ENCODE peak calls at places on chromosomes 11 and 22, in four cellular contexts. D is GM23248, Y is heart left ventricle, Z is colonic mucosa. Q is an unnamed sample. For H3K27me3, the result is how much of the 10 kb centered on the place peaks cover.

GRCh38 chr11:112279901-112280267 is 19.2 kb upstream of the PLET1 start:
- DNase-seq in D (peak), Y (peak), Z (peak), Q (no peak)

GRCh38 chr11:119567667-119568582 is 145.0 kb upstream of the THY1 start:
- DNase-seq in D (peak), Y (no peak), Z (no peak), Q (peak)

GRCh38 chr11:119169272-119169719 is 771 bp downstream of the NLRX1 start:
- DNase-seq in D (peak), Y (peak), Z (peak), Q (peak)

GRCh38 chr11:100638648-100639047 is 48.4 kb upstream of the ARHGAP42 start:
- DNase-seq in D (no peak), Y (no peak), Z (no peak), Q (no peak)

GRCh38 chr11:1305558-1306056 is 3.8 kb downstream of the TOLLIP start:
- DNase-seq in D (no peak), Y (no peak), Z (no peak), Q (no peak)

GRCh38 chr11:61682093-61682732 is 2.0 kb downstream of the DAGLA start:
- DNase-seq in D (no peak), Y (peak), Z (peak), Q (no peak)

GRCh38 chr11:73320786-73321325 is 12.8 kb downstream of the ARHGEF17 start:
- DNase-seq in D (peak), Y (no peak), Z (no peak), Q (no peak)

GRCh38 chr11:27401760-27402316 is 38.8 kb upstream of the CCDC34 start:
- DNase-seq in D (no peak), Y (no peak), Z (peak), Q (no peak)

GRCh38 chr11:69317401-69318092 is 23.6 kb downstream of the MYEOV start:
- DNase-seq in D (peak), Y (no peak), Z (no peak), Q (peak)

GRCh38 chr11:123083623-123084029 is 21.7 kb upstream of the HSPA8 start:
- DNase-seq in D (peak), Y (peak), Z (peak), Q (peak)

GRCh38 chr11:83827940-83828554 is 541.9 kb upstream of the CCDC90B start:
- DNase-seq in D (peak), Y (no peak), Z (no peak), Q (peak)

GRCh38 chr22:22423681-22424080 is 84.9 kb downstream of the ZNF280B start:
- DNase-seq in D (no peak), Y (no peak), Z (no peak), Q (no peak)

DNA sequence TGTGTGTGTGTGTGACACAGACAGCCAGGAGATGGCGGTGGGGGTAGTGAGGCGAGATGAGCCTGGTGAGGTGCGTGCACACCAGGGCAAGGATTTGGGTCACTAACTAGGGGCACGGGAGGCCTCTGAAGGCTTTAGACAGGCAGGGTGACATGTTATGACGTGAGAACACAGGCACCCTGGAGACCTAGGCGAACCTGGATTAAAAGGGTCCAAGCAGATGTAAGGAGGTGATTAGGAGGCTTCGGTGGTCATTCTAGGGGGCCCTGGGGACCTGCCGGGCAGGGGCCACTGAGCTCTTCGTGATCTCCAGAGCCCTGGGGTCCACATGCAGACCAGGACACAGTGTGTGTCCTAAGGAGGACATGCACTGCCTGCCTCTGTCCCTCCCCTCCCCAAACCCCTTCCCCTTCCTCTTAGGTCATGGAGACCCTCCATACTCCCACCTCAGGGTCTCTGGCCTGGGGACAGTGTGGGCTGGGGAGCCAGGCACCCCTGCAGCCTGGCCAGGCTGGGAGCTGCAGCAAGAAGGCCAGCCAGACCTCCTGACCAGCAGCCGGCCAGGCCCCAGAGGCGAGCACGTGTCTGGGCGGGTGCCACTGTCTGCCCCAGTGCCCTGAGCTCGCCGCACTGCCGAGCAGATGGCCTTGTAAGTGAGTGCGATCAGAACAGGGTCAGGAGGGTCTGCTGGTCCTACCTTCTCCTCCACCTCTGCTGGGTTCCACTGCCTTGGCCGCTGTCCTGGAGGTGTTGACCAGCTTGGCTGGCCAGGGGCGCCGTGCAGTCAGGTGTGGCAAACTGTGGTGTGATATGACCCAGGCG is 32.1 kb downstream of the IFT27 start:
- DNase-seq in D (no peak), Y (no peak), Z (no peak), Q (no peak)
- H3K27me3 ChIP-seq in D (under half), Y (under half), Z (under half), Q (under half)

GRCh38 chr11:76990628-76991027 is 43.6 kb upstream of the B3GNT6 start:
- DNase-seq in D (no peak), Y (no peak), Z (no peak), Q (no peak)

GRCh38 chr11:76984741-76985140 is 49.5 kb upstream of the B3GNT6 start:
- DNase-seq in D (no peak), Y (no peak), Z (no peak), Q (no peak)

GRCh38 chr11:76987203-76987602 is 47.0 kb upstream of the B3GNT6 start:
- DNase-seq in D (no peak), Y (no peak), Z (no peak), Q (no peak)
- H3K27me3 ChIP-seq in D (under half), Y (under half), Z (under half), Q (under half)

GRCh38 chr11:32433249-32434115 is 1.9 kb downstream of the WT1 start:
- DNase-seq in D (no peak), Y (no peak), Z (no peak), Q (no peak)

GRCh38 chr11:32432565-32433248 is 2.6 kb downstream of the WT1 start:
- DNase-seq in D (no peak), Y (no peak), Z (no peak), Q (no peak)

GRCh38 chr11:32435152-32435480 is 223 bp downstream of the WT1 start:
- DNase-seq in D (no peak), Y (no peak), Z (no peak), Q (no peak)

GRCh38 chr11:32434387-32435151 is 770 bp downstream of the WT1 start:
- DNase-seq in D (no peak), Y (peak), Z (no peak), Q (no peak)

DNA sequence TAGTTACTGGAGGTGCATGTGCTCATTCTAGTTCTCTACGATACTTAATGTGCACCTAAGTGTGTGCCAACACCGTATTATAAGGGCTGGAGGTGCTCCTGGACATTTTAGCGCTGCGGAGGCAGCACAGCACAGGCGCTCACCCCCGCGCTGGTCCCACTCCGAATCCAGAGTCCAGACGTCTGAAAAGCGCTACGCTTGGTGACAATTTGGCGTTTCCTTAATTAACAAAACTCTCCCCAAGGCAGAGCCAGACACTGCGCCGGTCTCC is 1.3 kb downstream of the WT1 start:
- DNase-seq in D (no peak), Y (no peak), Z (no peak), Q (no peak)
- H3K27me3 ChIP-seq in D (half or more), Y (under half), Z (half or more), Q (half or more)

DNA sequence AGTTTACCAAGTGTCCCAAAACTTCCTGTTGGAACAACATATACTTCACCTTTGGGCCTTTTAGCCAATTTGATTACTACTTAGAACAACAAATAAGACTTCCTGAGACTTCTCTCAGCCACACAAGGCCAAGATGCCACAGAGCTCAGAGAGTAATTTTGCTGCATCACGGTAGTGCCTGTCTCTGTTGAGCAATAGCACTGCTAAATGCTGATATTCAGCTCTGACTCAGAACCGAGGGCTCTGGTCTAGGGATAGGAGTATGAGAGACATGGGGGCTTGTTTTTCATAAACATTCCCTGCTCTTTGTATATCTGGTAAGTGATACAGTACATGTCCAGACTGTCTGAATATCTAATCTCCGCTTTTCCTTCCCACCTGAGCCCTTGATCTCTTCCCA is 260.4 kb upstream of the ARHGAP20 start:
- DNase-seq in D (peak), Y (no peak), Z (no peak), Q (peak)
- H3K27me3 ChIP-seq in D (under half), Y (under half), Z (under half), Q (under half)

DNA sequence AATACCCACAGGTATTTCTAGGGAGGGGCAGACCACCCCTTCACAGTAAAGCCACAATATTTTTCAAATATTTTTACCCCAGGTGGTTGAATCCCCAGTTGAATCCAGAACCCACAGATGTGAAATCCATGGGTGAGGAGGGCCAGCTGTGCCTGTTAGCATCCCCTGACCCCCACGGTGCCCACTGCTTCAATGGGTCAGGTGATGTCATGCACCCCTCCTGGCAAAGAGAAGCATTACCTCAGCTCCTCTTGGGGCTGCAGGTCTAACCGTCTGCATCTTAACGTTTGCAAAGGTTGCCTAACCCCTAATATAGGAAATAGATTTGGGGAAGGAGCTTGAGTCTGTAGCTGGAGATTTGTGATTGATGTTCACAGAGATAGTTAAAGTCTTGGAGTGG is 24.7 kb upstream of the IL17RA start:
- DNase-seq in D (no peak), Y (no peak), Z (no peak), Q (no peak)
- H3K27me3 ChIP-seq in D (under half), Y (under half), Z (under half), Q (under half)

GRCh38 chr22:44589831-44590230 is 91.8 kb upstream of the RTL6 start:
- DNase-seq in D (no peak), Y (no peak), Z (no peak), Q (no peak)
- H3K27me3 ChIP-seq in D (under half), Y (under half), Z (under half), Q (under half)

GRCh38 chr22:27300661-27301285 is 500.8 kb downstream of the MN1 start:
- DNase-seq in D (no peak), Y (no peak), Z (no peak), Q (no peak)

GRCh38 chr22:27299181-27300085 is 502.1 kb downstream of the MN1 start:
- DNase-seq in D (peak), Y (no peak), Z (no peak), Q (peak)

GRCh38 chr22:27296091-27296675 is 505.4 kb downstream of the MN1 start:
- DNase-seq in D (no peak), Y (no peak), Z (no peak), Q (no peak)

GRCh38 chr22:27297125-27297524 is 504.4 kb downstream of the MN1 start:
- DNase-seq in D (no peak), Y (no peak), Z (no peak), Q (no peak)

DNA sequence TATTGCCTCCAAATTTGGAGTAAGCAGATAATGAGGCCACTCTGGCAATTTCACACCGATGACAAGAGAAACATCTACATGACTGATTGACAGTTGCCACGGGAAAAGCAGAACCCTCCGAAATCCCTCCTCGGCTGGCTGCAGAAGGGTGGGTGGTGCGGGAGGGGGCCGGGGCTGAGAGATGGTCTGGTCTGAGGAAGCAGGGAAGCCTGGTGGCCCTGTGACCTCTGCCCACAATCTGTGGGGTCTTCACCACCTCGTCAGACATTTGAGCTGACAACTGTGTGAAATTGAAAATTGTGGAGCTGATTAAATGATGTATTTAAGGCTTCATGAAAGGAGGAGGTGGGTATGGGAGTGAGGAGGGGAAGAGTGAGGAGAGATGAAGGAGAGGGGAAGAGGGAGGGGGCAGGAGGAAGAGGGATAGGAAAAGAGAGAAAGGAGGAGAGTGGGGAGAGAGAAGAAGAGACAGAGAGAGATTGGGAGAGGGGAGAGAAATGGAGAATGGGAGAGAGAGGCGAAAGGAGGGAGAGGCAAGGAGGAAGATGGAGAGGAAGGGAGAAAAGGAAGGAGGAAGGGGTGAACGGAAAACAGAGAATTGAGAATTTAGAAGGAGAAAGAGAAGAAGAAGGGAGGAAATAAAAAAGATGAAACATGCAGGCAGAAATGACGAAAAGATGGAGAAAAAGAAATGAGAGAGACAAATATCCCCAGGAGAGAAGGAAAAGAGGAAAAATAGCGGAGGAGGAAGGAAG is 503.0 kb downstream of the MN1 start:
- DNase-seq in D (no peak), Y (no peak), Z (no peak), Q (no peak)
- H3K27me3 ChIP-seq in D (under half), Y (under half), Z (under half), Q (under half)

Q was measured in astrocyte.